ENCODE peak calls at places on chromosome 10, in ten cellular contexts. Y, W, Z, X, B, S, V, C, H and Q are unnamed samples.
A peak's percentile ranks its signal among the peaks of the same experiment; 100 is the strongest.

GRCh38 chr10:2144584-2144983 is 407.3 kb upstream of the ADARB2 start:
- DNase-seq in Y (no peak), W (no peak), Z (no peak), X (no peak), B (no peak), S (no peak), V (no peak), C (no peak), H (no peak), Q (no peak)

GRCh38 chr10:111077715-111078504 is 1.1 kb downstream of the ADRA2A start:
- DNase-seq in Y (peak; percentile 12), W (no peak), Z (no peak), X (peak; percentile 77), B (peak; percentile 62), S (peak; percentile 47), V (no peak), C (no peak), H (no peak), Q (no peak)

GRCh38 chr10:99775850-99776249 is 6.6 kb upstream of the ABCC2 start:
- DNase-seq in Y (peak; percentile 28), W (no peak), Z (peak; percentile 76), X (peak; percentile 11), B (peak; percentile 92), S (no peak), V (no peak), C (peak; percentile 88), H (peak; percentile 84), Q (no peak)

GRCh38 chr10:112271982-112272381 is 11.2 kb upstream of the TECTB start:
- DNase-seq in Y (no peak), W (no peak), Z (no peak), X (no peak), B (peak; percentile 92), S (no peak), V (no peak), C (no peak), H (no peak), Q (no peak)

GRCh38 chr10:77602913-77603528 is 34.6 kb downstream of the KCNMA1 start:
- DNase-seq in Y (no peak), W (peak; percentile 81), Z (no peak), X (no peak), B (peak; percentile 33), S (no peak), V (no peak), C (no peak), H (no peak), Q (no peak)

GRCh38 chr10:45594276-45595157 is 78.1 kb downstream of the ZFAND4 start:
- DNase-seq in Y (peak; percentile 98), W (peak; percentile 96), Z (peak; percentile 95), X (peak; percentile 98), B (peak; percentile 97), S (peak; percentile 91), V (peak; percentile 96), C (peak; percentile 86), H (peak; percentile 85), Q (peak; percentile 98)

GRCh38 chr10:114100848-114101741 is 57.4 kb downstream of the ADRB1 start:
- DNase-seq in Y (peak; percentile 46), W (no peak), Z (peak; percentile 23), X (peak; percentile 48), B (peak; percentile 57), S (peak; percentile 48), V (no peak), C (no peak), H (no peak), Q (no peak)

GRCh38 chr10:35413985-35414861 is 77.9 kb downstream of the CCNY start:
- DNase-seq in Y (peak; percentile 42), W (no peak), Z (no peak), X (no peak), B (peak; percentile 48), S (no peak), V (no peak), C (no peak), H (no peak), Q (no peak)

GRCh38 chr10:98097611-98098010 is 36.8 kb upstream of the R3HCC1L start:
- DNase-seq in Y (no peak), W (no peak), Z (no peak), X (no peak), B (no peak), S (no peak), V (no peak), C (no peak), H (no peak), Q (no peak)

DNA sequence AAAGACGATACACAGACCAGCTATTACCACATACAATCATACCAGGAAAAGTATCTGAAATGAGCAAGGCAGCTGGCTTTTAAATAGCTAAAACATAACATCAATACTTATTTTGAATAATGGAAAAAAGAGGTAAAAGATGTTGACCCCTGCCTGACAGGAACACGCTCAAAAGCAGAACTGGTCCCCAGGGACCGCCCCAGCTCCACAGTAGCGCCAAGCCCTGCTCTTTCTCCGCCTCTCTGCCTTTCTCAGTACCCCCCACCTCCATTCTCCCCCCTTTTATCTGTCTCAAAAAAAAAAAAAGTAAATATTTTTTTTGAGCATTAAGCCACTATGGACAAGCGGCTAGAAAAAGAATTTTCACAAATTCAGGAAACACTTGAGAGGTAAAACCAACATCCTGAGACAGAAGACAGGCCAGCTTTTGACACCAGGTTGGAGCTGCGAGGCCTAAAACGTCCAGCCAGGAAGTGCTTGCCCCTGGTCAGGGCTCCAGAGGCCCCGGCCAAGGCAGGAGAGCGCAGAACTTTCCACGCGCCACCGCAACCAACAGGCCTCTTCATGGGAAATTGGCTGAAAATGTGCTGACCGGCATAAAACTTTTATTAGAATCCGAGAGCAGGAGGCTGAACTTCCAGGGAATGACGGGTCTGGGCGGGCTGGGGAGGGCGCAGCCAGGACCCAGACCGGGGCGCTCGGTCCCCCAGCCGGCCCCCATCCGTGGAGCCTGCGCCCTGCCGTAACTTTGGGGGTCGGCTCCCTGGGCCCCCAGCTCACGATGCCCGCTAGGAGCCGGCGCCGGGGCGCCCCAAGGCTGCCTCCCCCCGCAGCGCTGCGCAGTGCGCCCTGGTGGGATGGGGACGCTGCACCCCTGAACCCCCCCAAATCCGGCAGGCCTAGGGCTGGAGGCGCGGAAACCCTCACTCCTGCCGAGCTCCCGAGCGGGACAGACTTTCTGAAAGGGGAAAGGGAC is 413.8 kb upstream of the MKI67 start:
- DNase-seq in Y (peak; percentile 31), W (no peak), Z (no peak), X (peak; percentile 59), B (no peak), S (peak; percentile 35), V (no peak), C (no peak), H (no peak), Q (no peak)
- H3K4me3 ChIP-seq in Y (no peak overlapping the region), W (no peak overlapping the region), Z (no peak overlapping the region), X (no peak overlapping the region), B (no peak overlapping the region), S (peak overlapping the region; percentile 48), V (no peak overlapping the region), C (no peak overlapping the region), H (no peak overlapping the region), Q (no peak overlapping the region)

DNA sequence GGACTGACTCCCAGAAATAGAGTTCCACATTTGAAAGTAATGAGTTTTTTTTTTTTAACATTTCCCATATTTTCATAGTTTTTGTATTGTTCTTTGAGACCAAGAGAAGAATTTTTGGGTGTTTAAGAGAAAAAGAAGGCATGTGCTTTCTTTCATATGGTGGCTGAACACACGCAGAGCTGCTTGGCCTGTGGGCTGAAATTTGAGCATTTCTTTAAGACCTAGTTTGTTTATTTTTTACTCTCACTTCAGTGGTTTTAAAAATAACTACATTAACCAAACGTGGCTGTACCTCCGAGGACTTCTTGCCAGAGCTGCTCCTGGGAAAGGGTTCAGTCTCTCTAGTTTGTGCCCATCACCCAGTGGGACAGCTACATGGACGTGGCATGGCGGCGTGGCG is 58.3 kb downstream of the INPP5A start:
- DNase-seq in Y (no peak), W (no peak), Z (no peak), X (no peak), B (no peak), S (no peak), V (no peak), C (no peak), H (no peak), Q (no peak)
- H3K4me1 ChIP-seq in Y (peaks cover 21% of the 10 kb centered on the region), W (peaks cover 62% of the 10 kb centered on the region), Z (peaks cover 28% of the 10 kb centered on the region), X (no peaks in the 10 kb centered on the region), B (peaks cover 10% of the 10 kb centered on the region), S (no peaks in the 10 kb centered on the region), V (no peaks in the 10 kb centered on the region), C (peaks cover 8% of the 10 kb centered on the region), H (peaks cover 15% of the 10 kb centered on the region), Q (peaks cover 23% of the 10 kb centered on the region)

GRCh38 chr10:8591619-8592018 is 537.1 kb downstream of the GATA3 start:
- DNase-seq in Y (no peak), W (no peak), Z (no peak), X (no peak), B (no peak), S (no peak), V (no peak), C (no peak), H (no peak), Q (no peak)
- H3K9me2 ChIP-seq in Y (no peaks in the 10 kb centered on the region), W (no peaks in the 10 kb centered on the region), Z (no peaks in the 10 kb centered on the region), X (no peaks in the 10 kb centered on the region), B (no peaks in the 10 kb centered on the region), S (no peaks in the 10 kb centered on the region), V (no peaks in the 10 kb centered on the region), C (no peaks in the 10 kb centered on the region), H (no peaks in the 10 kb centered on the region), Q (no peaks in the 10 kb centered on the region)

GRCh38 chr10:60139290-60139689 is 232.9 kb upstream of the CCDC6 start:
- DNase-seq in Y (no peak), W (no peak), Z (no peak), X (no peak), B (no peak), S (no peak), V (no peak), C (no peak), H (peak; percentile 54), Q (no peak)
- H3K4me3 ChIP-seq in Y (peak overlapping the region; percentile 7), W (no peak overlapping the region), Z (peak overlapping the region; percentile 59), X (no peak overlapping the region), B (no peak overlapping the region), S (peak overlapping the region; percentile 48), V (no peak overlapping the region), C (no peak overlapping the region), H (peak overlapping the region; percentile 20), Q (no peak overlapping the region)

GRCh38 chr10:71084818-71085126 is 127.6 kb upstream of the UNC5B start:
- DNase-seq in Y (no peak), W (no peak), Z (no peak), X (no peak), B (no peak), S (no peak), V (no peak), C (no peak), H (no peak), Q (no peak)
- H3K4me1 ChIP-seq in Y (no peaks in the 10 kb centered on the region), W (no peaks in the 10 kb centered on the region), Z (no peaks in the 10 kb centered on the region), X (no peaks in the 10 kb centered on the region), B (no peaks in the 10 kb centered on the region), S (no peaks in the 10 kb centered on the region), V (no peaks in the 10 kb centered on the region), C (no peaks in the 10 kb centered on the region), H (no peaks in the 10 kb centered on the region), Q (no peaks in the 10 kb centered on the region)

DNA sequence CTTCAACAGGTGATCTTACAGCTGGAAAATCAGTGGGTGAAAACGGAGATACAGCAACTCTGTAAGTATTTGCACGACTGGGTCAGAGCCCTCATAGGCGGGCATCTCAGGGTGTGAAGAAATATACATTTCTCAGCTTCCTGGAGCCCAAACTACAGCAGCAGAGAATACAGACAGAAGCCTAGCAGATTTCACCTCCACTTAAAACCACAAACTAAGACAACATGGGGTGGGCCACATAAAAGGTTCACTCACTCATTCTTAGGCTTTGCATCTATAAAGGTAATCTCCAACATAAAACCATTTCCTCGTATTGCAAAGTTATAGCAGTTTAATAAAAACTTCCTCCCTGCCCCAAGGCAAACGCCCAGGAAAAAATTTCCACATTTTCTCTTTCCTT is 327.2 kb downstream of the FRMD4A start:
- DNase-seq in Y (no peak), W (no peak), Z (no peak), X (no peak), B (no peak), S (no peak), V (no peak), C (no peak), H (no peak), Q (no peak)
- H3K9me2 ChIP-seq in Y (no peaks in the 10 kb centered on the region), W (no peaks in the 10 kb centered on the region), Z (no peaks in the 10 kb centered on the region), X (no peaks in the 10 kb centered on the region), B (no peaks in the 10 kb centered on the region), S (no peaks in the 10 kb centered on the region), V (no peaks in the 10 kb centered on the region), C (no peaks in the 10 kb centered on the region), H (no peaks in the 10 kb centered on the region), Q (no peaks in the 10 kb centered on the region)

GRCh38 chr10:43689007-43689491 is 40.4 kb upstream of the ZNF32 start:
- DNase-seq in Y (no peak), W (no peak), Z (no peak), X (no peak), B (no peak), S (peak; percentile 42), V (no peak), C (no peak), H (no peak), Q (no peak)
- H3K4me3 ChIP-seq in Y (no peak overlapping the region), W (no peak overlapping the region), Z (no peak overlapping the region), X (no peak overlapping the region), B (no peak overlapping the region), S (peak overlapping the region; percentile 83), V (peak overlapping the region; percentile 75), C (no peak overlapping the region), H (no peak overlapping the region), Q (no peak overlapping the region)